ENCODE peak calls at places on chromosomes 7 and 10, in four cellular contexts. One of them, this sample, is unnamed.

GRCh38 chr7:20172736-20173334 is 44.3 kb downstream of the MACC1 start:
- DNase-seq in HepG2: peak
- DNase-seq in A549: peak
- DNase-seq in K562: peak
- DNase-seq in this sample: peak

GRCh38 chr7:47878662-47879061 is 69.6 kb downstream of the PKD1L1 start:
- DNase-seq in HepG2: no peak
- DNase-seq in K562: no peak
- DNase-seq in A549: no peak
- DNase-seq in this sample: no peak

GRCh38 chr10:48286356-48286755 is 11.9 kb upstream of the FRMPD2 start:
- DNase-seq in K562: no peak
- DNase-seq in A549: no peak
- DNase-seq in HepG2: no peak
- DNase-seq in this sample: no peak

GRCh38 chr10:98420786-98421185 is 5.8 kb upstream of the PYROXD2 start:
- DNase-seq in HepG2: no peak
- DNase-seq in A549: no peak
- DNase-seq in K562: no peak
- DNase-seq in this sample: no peak

GRCh38 chr7:93148135-93148534 is at the start of gene SAMD9L:
- DNase-seq in K562: no peak
- DNase-seq in A549: peak
- DNase-seq in HepG2: no peak
- DNase-seq in this sample: peak

GRCh38 chr10:61621538-61622150 is 41.1 kb upstream of the CABCOCO1 start:
- DNase-seq in A549: no peak
- DNase-seq in K562: no peak
- DNase-seq in HepG2: peak
- DNase-seq in this sample: no peak

GRCh38 chr7:111872837-111873646 is 310.8 kb upstream of the IMMP2L start:
- DNase-seq in A549: no peak
- DNase-seq in HepG2: no peak
- DNase-seq in K562: no peak
- DNase-seq in this sample: no peak

GRCh38 chr10:69716711-69717560 is 84.8 kb upstream of the COL13A1 start:
- DNase-seq in HepG2: peak
- DNase-seq in K562: peak
- DNase-seq in A549: peak
- DNase-seq in this sample: peak

GRCh38 chr7:66627151-66627681 is 1.5 kb upstream of the KCTD7 start:
- DNase-seq in K562: no peak
- DNase-seq in A549: no peak
- DNase-seq in HepG2: no peak
- DNase-seq in this sample: peak

DNA sequence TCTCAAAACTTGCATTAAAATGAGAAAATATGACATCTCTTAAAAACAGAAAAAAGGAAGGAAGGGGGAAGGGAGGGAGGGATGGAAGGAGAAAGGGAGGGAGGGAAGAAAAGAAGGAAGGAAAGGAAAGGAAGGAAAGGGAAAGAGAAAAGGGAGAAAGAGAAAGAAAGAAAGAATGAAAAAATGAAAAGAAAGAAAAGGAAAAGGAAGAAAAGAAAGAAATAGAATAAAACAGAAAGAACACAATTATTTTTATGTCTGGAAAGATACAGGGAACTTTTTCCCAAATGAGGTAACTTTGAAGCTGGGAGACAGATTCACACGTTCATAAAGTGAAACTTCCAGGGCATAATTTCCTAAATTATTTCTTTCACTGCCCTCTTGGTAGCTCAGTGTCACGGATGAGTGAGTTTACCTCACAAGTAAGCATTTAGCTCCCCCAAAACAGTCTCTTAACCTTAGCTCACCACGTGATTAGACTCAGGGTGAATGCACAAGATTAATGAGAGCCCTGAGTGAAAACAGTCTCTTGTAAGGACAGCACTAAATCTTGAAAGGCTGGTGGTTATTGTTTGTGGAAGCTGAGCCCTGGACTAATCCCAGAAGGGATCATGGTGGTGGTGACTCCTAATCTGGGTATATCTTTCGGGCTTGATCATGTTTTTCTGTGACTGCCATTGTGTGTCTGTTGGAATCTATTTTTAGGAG is 74.1 kb upstream of the HDAC9 start:
- DNase-seq in A549: no peak
- DNase-seq in K562: no peak
- DNase-seq in HepG2: no peak
- DNase-seq in this sample: no peak
- TF ChIP-seq MAZ in A549: no peak
- TF ChIP-seq MAZ in K562: no peak
- TF ChIP-seq MAZ in HepG2: no peak
- TF ChIP-seq MAZ in this sample: no peak

GRCh38 chr10:124744688-124745055 is 494 bp upstream of the FAM53B start:
- DNase-seq in HepG2: peak
- DNase-seq in A549: peak
- DNase-seq in K562: no peak
- DNase-seq in this sample: peak

GRCh38 chr10:124744047-124744687 is at the start of gene FAM53B:
- DNase-seq in HepG2: no peak
- DNase-seq in K562: peak
- DNase-seq in A549: peak
- DNase-seq in this sample: peak

GRCh38 chr10:124741922-124742417 is 2.2 kb downstream of the FAM53B start:
- DNase-seq in HepG2: no peak
- DNase-seq in A549: no peak
- DNase-seq in K562: no peak
- DNase-seq in this sample: no peak

GRCh38 chr10:124742418-124743187 is 1.6 kb downstream of the FAM53B start:
- DNase-seq in K562: peak
- DNase-seq in HepG2: peak
- DNase-seq in A549: peak
- DNase-seq in this sample: no peak

GRCh38 chr10:124743188-124744046 is 761 bp downstream of the FAM53B start:
- DNase-seq in K562: peak
- DNase-seq in A549: peak
- DNase-seq in HepG2: no peak
- DNase-seq in this sample: no peak
- TF ChIP-seq MAZ in K562: no peak
- TF ChIP-seq MAZ in A549: no peak
- TF ChIP-seq MAZ in HepG2: no peak
- TF ChIP-seq MAZ in this sample: no peak

GRCh38 chr10:38157270-38157685 is 63.1 kb downstream of the ZNF37A start:
- DNase-seq in HepG2: no peak
- DNase-seq in A549: no peak
- DNase-seq in K562: no peak
- DNase-seq in this sample: no peak

GRCh38 chr10:38159007-38159406 is 64.9 kb downstream of the ZNF37A start:
- DNase-seq in A549: no peak
- DNase-seq in HepG2: no peak
- DNase-seq in K562: no peak
- DNase-seq in this sample: no peak

DNA sequence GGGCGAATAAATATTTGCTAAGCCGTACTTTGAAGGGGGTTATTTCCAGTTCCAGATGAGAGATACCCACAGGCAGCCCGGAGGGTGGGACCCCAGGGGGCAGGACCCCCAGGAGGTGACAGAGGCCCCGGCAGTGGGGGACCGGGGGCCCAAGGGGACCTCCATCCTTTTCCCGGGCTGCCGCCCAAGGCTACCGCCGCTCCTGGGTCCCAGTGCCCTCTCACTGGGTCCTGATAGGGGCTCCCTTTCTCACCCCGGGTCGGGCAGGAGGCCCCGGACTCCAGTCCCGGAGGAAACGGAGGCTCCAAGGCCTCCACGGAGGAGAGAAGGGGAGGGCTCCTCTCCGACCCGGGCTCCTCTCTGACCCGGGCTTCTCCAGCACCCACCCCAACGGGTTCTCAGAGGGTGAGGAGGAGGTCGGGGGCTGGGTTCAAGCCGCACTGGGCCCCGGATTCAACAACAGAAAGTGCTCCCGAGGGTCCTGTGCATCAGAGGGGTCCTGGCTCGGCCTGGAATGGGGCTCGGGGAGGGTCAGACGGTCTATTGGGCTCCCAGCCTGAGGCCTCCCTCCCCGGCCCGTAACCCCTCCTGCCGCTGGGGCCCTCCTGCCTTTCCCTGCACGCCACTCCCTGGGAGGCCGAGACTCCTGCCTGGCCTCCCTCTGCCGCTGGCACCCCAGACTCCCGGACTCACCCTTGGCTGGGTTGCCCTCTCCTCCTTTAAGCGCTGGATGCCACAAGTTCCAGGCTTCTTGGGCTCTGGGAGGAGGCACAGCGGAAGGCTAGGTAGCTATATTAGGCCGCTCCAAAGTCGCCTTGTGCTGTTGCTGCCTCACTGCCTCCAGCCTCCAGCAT is 62.5 kb downstream of the ZNF37A start:
- DNase-seq in A549: no peak
- DNase-seq in K562: no peak
- DNase-seq in HepG2: no peak
- DNase-seq in this sample: no peak
- TF ChIP-seq MAZ in A549: no peak
- TF ChIP-seq MAZ in K562: no peak
- TF ChIP-seq MAZ in HepG2: no peak
- TF ChIP-seq MAZ in this sample: no peak

GRCh38 chr10:641149-642010 is 48.1 kb downstream of the DIP2C start:
- DNase-seq in HepG2: no peak
- DNase-seq in K562: no peak
- DNase-seq in A549: no peak
- DNase-seq in this sample: no peak

GRCh38 chr10:637771-638195 is 51.7 kb downstream of the DIP2C start:
- DNase-seq in A549: no peak
- DNase-seq in K562: no peak
- DNase-seq in HepG2: no peak
- DNase-seq in this sample: no peak

GRCh38 chr10:639001-639750 is 50.3 kb downstream of the DIP2C start:
- DNase-seq in A549: no peak
- DNase-seq in K562: no peak
- DNase-seq in HepG2: no peak
- DNase-seq in this sample: no peak

GRCh38 chr10:640673-641045 is 48.8 kb downstream of the DIP2C start:
- DNase-seq in HepG2: no peak
- DNase-seq in K562: no peak
- DNase-seq in A549: no peak
- DNase-seq in this sample: no peak

GRCh38 chr10:639751-640672 is 49.5 kb downstream of the DIP2C start:
- DNase-seq in K562: no peak
- DNase-seq in A549: no peak
- DNase-seq in HepG2: no peak
- DNase-seq in this sample: no peak
- TF ChIP-seq MAZ in K562: no peak
- TF ChIP-seq MAZ in A549: no peak
- TF ChIP-seq MAZ in HepG2: no peak
- TF ChIP-seq MAZ in this sample: no peak

GRCh38 chr10:60041489-60042133 is 135.3 kb upstream of the CCDC6 start:
- DNase-seq in K562: no peak
- DNase-seq in A549: no peak
- DNase-seq in HepG2: no peak
- DNase-seq in this sample: no peak

GRCh38 chr10:60044221-60044620 is 137.9 kb upstream of the CCDC6 start:
- DNase-seq in A549: no peak
- DNase-seq in HepG2: no peak
- DNase-seq in K562: no peak
- DNase-seq in this sample: peak

GRCh38 chr10:60042262-60042661 is 135.9 kb upstream of the CCDC6 start:
- DNase-seq in K562: no peak
- DNase-seq in A549: no peak
- DNase-seq in HepG2: no peak
- DNase-seq in this sample: no peak

GRCh38 chr10:60042959-60043358 is 136.6 kb upstream of the CCDC6 start:
- DNase-seq in A549: no peak
- DNase-seq in K562: no peak
- DNase-seq in HepG2: no peak
- DNase-seq in this sample: no peak

GRCh38 chr10:60043561-60043960 is 137.2 kb upstream of the CCDC6 start:
- DNase-seq in HepG2: no peak
- DNase-seq in A549: no peak
- DNase-seq in K562: no peak
- DNase-seq in this sample: no peak
- TF ChIP-seq MAZ in HepG2: no peak
- TF ChIP-seq MAZ in A549: no peak
- TF ChIP-seq MAZ in K562: no peak
- TF ChIP-seq MAZ in this sample: no peak

This sample was measured in IMR-90.